ENCODE peak calls at places on chromosomes 2 and 18, in nine cellular contexts. B, R, X, W, V, A, E, H and U are unnamed samples.
A peak's percentile ranks its signal among the peaks of the same experiment; 100 is the strongest.

GRCh38 chr2:95043300-95043786 is 17.8 kb downstream of the MAL start:
- DNase-seq in B (no peak), R (peak; percentile 67), X (no peak), W (peak; percentile 90), V (no peak), A (peak; percentile 89), E (no peak), H (peak; percentile 35), U (peak; percentile 70)

GRCh38 chr18:37476182-37476581 is 89.4 kb downstream of the CELF4 start:
- DNase-seq in B (peak; percentile 10), R (no peak), X (no peak), W (peak; percentile 14), V (no peak), A (no peak), E (peak; percentile 31), H (no peak), U (peak; percentile 49)

GRCh38 chr2:57720728-57721627 is 325.6 kb upstream of the VRK2 start:
- DNase-seq in B (peak; percentile 61), R (peak; percentile 4), X (no peak), W (peak; percentile 52), V (no peak), A (peak; percentile 44), E (peak; percentile 48), H (peak; percentile 22), U (peak; percentile 69)

GRCh38 chr2:24231461-24231881 is 56.6 kb downstream of the FAM228A start:
- DNase-seq in B (no peak), R (no peak), X (no peak), W (peak; percentile 50), V (no peak), A (no peak), E (no peak), H (no peak), U (peak; percentile 59)

GRCh38 chr2:216362730-216363129 is 9.6 kb downstream of the MARCHF4 start:
- DNase-seq in B (peak; percentile 87), R (no peak), X (no peak), W (peak; percentile 92), V (no peak), A (peak; percentile 68), E (no peak), H (no peak), U (no peak)

GRCh38 chr2:101697794-101698418 is 399 bp downstream of the MAP4K4 start:
- DNase-seq in B (no peak), R (no peak), X (peak; percentile 86), W (no peak), V (no peak), A (no peak), E (no peak), H (peak; percentile 48), U (no peak)

GRCh38 chr18:77108821-77109692 is 23.5 kb downstream of the MBP start:
- DNase-seq in B (no peak), R (no peak), X (no peak), W (no peak), V (peak; percentile 14), A (no peak), E (no peak), H (no peak), U (no peak)

GRCh38 chr2:117212562-117212961 is 601.9 kb upstream of the DDX18 start:
- DNase-seq in B (no peak), R (no peak), X (no peak), W (no peak), V (no peak), A (no peak), E (no peak), H (no peak), U (no peak)

GRCh38 chr2:70069049-70069448 is 18.2 kb upstream of the PCBP1 start:
- DNase-seq in B (no peak), R (no peak), X (no peak), W (peak; percentile 6), V (no peak), A (peak; percentile 16), E (no peak), H (no peak), U (no peak)

GRCh38 chr2:44713170-44713569 is 228.3 kb upstream of the SIX3 start:
- DNase-seq in B (no peak), R (no peak), X (peak; percentile 79), W (no peak), V (no peak), A (no peak), E (no peak), H (no peak), U (no peak)

GRCh38 chr2:108217211-108217610 is 22.6 kb upstream of the SULT1C3 start:
- DNase-seq in B (no peak), R (no peak), X (no peak), W (peak; percentile 31), V (no peak), A (no peak), E (no peak), H (no peak), U (no peak)

DNA sequence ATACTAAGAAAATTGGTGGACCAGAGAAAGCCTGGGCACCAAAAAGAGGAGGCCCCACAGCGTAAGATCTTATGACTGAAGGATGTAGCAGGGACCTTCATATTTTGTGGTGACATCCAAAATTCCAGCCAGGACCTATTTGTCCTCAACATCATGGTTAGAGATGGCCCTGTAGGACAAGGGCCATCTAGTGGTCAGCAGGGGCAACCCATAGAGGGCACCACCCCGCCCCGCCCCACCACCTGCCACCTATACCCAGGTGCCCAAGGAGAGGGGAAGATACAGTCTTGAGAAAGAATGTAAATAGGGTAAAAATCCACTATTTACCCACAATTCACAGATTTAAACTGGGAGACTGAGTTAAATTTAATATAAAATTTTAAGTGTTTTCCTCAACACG is 59.6 kb upstream of the TMEM163 start:
- DNase-seq in B (no peak), R (no peak), X (no peak), W (no peak), V (no peak), A (peak; percentile 58), E (no peak), H (no peak), U (peak; percentile 37)
- TF ChIP-seq CTCF in B (peak; percentile 12), R (no peak), X (no peak), W (no peak), V (no peak), A (peak; percentile 17), E (peak; percentile 78), H (no peak), U (peak; percentile 38)

DNA sequence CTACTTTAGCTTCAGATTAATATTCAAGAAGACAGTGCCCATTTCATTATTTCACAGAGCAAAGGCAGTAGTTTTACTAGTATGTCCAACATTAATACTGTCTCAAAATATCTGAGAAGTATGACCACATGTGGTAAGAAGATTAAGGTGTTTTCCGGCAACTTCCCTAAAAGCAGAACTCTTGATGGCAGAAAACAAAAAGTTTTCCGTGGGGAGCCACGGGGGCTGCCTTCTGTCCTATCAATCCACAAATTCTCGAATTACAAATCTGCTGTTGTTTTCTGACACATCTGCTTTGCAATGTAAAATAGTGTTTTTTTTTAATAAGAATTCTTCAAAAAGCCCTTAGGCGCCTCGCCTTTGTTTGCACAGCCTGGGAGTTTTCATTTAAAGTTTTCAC is 386.0 kb downstream of the ZEB2 start:
- DNase-seq in B (no peak), R (no peak), X (no peak), W (no peak), V (no peak), A (no peak), E (no peak), H (no peak), U (no peak)
- TF ChIP-seq POLR2A in B (no peak), R (no peak), X (no peak), W (no peak), V (no peak), A (no peak), E (no peak), H (no peak), U (no peak)

GRCh38 chr2:55649211-55649610 is 31.8 kb upstream of the PPP4R3B start:
- DNase-seq in B (peak; percentile 52), R (no peak), X (no peak), W (peak; percentile 8), V (no peak), A (no peak), E (no peak), H (no peak), U (no peak)
- H3K36me3 ChIP-seq in B (peaks cover 2% of the 10 kb centered on the region), R (no peaks in the 10 kb centered on the region), X (peaks cover 65% of the 10 kb centered on the region), W (peaks cover 7% of the 10 kb centered on the region), V (no peaks in the 10 kb centered on the region), A (no peaks in the 10 kb centered on the region), E (peaks cover 13% of the 10 kb centered on the region), H (no peaks in the 10 kb centered on the region), U (no peaks in the 10 kb centered on the region)

GRCh38 chr18:58451115-58451971 is 177.5 kb downstream of the ALPK2 start:
- DNase-seq in B (no peak), R (no peak), X (no peak), W (no peak), V (no peak), A (no peak), E (no peak), H (no peak), U (no peak)

GRCh38 chr18:58451972-58452334 is 176.9 kb downstream of the ALPK2 start:
- DNase-seq in B (no peak), R (no peak), X (no peak), W (no peak), V (no peak), A (no peak), E (no peak), H (no peak), U (no peak)

GRCh38 chr18:58447342-58448190 is 181.3 kb downstream of the ALPK2 start:
- DNase-seq in B (no peak), R (no peak), X (no peak), W (peak; percentile 36), V (peak; percentile 63), A (no peak), E (no peak), H (no peak), U (no peak)

GRCh38 chr18:58446661-58447060 is 182.2 kb downstream of the ALPK2 start:
- DNase-seq in B (no peak), R (no peak), X (no peak), W (no peak), V (no peak), A (no peak), E (no peak), H (no peak), U (no peak)

GRCh38 chr18:58449366-58449935 is 179.4 kb downstream of the ALPK2 start:
- DNase-seq in B (no peak), R (no peak), X (no peak), W (no peak), V (no peak), A (no peak), E (no peak), H (no peak), U (no peak)
- TF ChIP-seq CTCF in B (no peak), R (no peak), X (no peak), W (no peak), V (no peak), A (no peak), E (no peak), H (no peak), U (no peak)

GRCh38 chr2:242088471-242089212 is 219.1 kb downstream of the RTP5 start:
- DNase-seq in B (peak; percentile 74), R (peak; percentile 92), X (peak; percentile 99), W (peak; percentile 73), V (peak; percentile 86), A (peak; percentile 95), E (peak; percentile 58), H (peak; percentile 92), U (peak; percentile 96)
- TF ChIP-seq POLR2A in B (peak; percentile 18), R (peak; percentile 86), X (peak; percentile 22), W (no peak), V (peak; percentile 59), A (peak; percentile 82), E (no peak), H (no peak), U (no peak)

DNA sequence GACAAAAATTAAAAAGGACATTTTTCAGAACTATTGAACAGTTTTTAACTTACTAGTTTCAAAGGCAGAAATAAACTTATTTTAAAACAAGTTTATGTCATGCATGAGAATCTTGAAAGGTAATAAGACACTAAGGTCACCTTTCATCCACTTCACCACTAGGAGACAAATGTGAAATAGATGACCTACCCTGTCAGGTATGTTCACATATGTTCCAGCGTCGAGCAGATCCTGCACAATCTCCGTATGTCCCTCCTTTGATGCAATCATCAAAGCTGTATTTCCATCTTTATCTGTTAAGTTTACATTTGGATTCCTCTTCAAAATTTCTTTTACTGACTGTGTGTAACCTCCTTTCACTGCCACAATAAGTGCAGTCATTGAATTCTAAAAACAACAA is 34.7 kb downstream of the KIDINS220 start:
- DNase-seq in B (no peak), R (no peak), X (no peak), W (no peak), V (no peak), A (no peak), E (no peak), H (no peak), U (no peak)
- H3K36me3 ChIP-seq in B (peaks cover 10% of the 10 kb centered on the region), R (peaks cover 5% of the 10 kb centered on the region), X (peaks cover 100% of the 10 kb centered on the region), W (peaks cover 25% of the 10 kb centered on the region), V (no peaks in the 10 kb centered on the region), A (no peaks in the 10 kb centered on the region), E (no peaks in the 10 kb centered on the region), H (no peaks in the 10 kb centered on the region), U (no peaks in the 10 kb centered on the region)